ENCODE peak calls at places on chromosome 5, in six cellular contexts. K, R, G, U, S and D are unnamed samples.

GRCh38 chr5:159316519-159317383 is 13.5 kb downstream of the IL12B start:
- DNase-seq in K (no peak), R (peak), G (peak), U (peak), S (peak), D (no peak)

GRCh38 chr5:37717613-37718431 is 122.0 kb downstream of the GDNF start:
- DNase-seq in K (no peak), R (peak), G (peak), U (peak), S (no peak), D (no peak)

GRCh38 chr5:59685131-59685530 is 208.4 kb downstream of the PDE4D start:
- DNase-seq in K (no peak), R (no peak), G (no peak), U (no peak), S (no peak), D (no peak)

GRCh38 chr5:159943331-159943730 is 27.0 kb downstream of the ADRA1B start:
- DNase-seq in K (no peak), R (peak), G (no peak), U (no peak), S (no peak), D (no peak)

GRCh38 chr5:75536694-75537360 is 25.1 kb downstream of the POLK start:
- DNase-seq in K (no peak), R (no peak), G (no peak), U (no peak), S (no peak), D (no peak)

GRCh38 chr5:82772281-82772680 is 304.9 kb downstream of the TMEM167A start:
- DNase-seq in K (no peak), R (no peak), G (no peak), U (no peak), S (no peak), D (no peak)

GRCh38 chr5:7955476-7955875 is 86.5 kb downstream of the MTRR start:
- DNase-seq in K (no peak), R (no peak), G (no peak), U (no peak), S (no peak), D (no peak)

GRCh38 chr5:73317523-73317922 is 131.1 kb downstream of the FOXD1 start:
- DNase-seq in K (no peak), R (no peak), G (no peak), U (no peak), S (no peak), D (no peak)

GRCh38 chr5:149211566-149211965 is 60.1 kb upstream of the AFAP1L1 start:
- DNase-seq in K (no peak), R (no peak), G (peak), U (no peak), S (no peak), D (no peak)

GRCh38 chr5:179263391-179264052 is 81.7 kb downstream of the ADAMTS2 start:
- DNase-seq in K (peak), R (no peak), G (no peak), U (no peak), S (no peak), D (no peak)

GRCh38 chr5:90473321-90474234 is 993 bp downstream of the MBLAC2 start:
- DNase-seq in K (no peak), R (peak), G (peak), U (peak), S (no peak), D (peak)

GRCh38 chr5:60535198-60535597 is 164.8 kb downstream of the DEPDC1B start:
- DNase-seq in K (no peak), R (no peak), G (no peak), U (no peak), S (no peak), D (no peak)

GRCh38 chr5:41856644-41857491 is 13.4 kb downstream of the OXCT1 start:
- DNase-seq in K (no peak), R (peak), G (peak), U (peak), S (peak), D (no peak)

GRCh38 chr5:40124367-40124766 is 555.3 kb upstream of the PTGER4 start:
- DNase-seq in K (no peak), R (no peak), G (no peak), U (no peak), S (no peak), D (no peak)

GRCh38 chr5:57828221-57828620 is 345.6 kb upstream of the ACTBL2 start:
- DNase-seq in K (no peak), R (no peak), G (peak), U (no peak), S (no peak), D (no peak)

GRCh38 chr5:177405805-177406204 is 3.6 kb downstream of the F12 start:
- DNase-seq in K (peak), R (no peak), G (no peak), U (no peak), S (no peak), D (peak)

GRCh38 chr5:56564451-56565223 is 250.7 kb upstream of the MAP3K1 start:
- DNase-seq in K (no peak), R (no peak), G (peak), U (no peak), S (no peak), D (no peak)

GRCh38 chr5:141747646-141748229 is 65.7 kb upstream of the ARAP3 start:
- DNase-seq in K (no peak), R (no peak), G (no peak), U (no peak), S (no peak), D (no peak)

GRCh38 chr5:147616401-147616800 is 106.5 kb upstream of the DPYSL3 start:
- DNase-seq in K (no peak), R (no peak), G (peak), U (no peak), S (no peak), D (no peak)

GRCh38 chr5:1420211-1421195 is 24.7 kb downstream of the SLC6A3 start:
- DNase-seq in K (no peak), R (peak), G (no peak), U (no peak), S (no peak), D (peak)

GRCh38 chr5:33411498-33411897 is 29.3 kb upstream of the TARS1 start:
- DNase-seq in K (no peak), R (no peak), G (no peak), U (no peak), S (no peak), D (no peak)

GRCh38 chr5:154756871-154757646 is 1.9 kb downstream of the LARP1 start:
- DNase-seq in K (peak), R (peak), G (peak), U (peak), S (peak), D (no peak)

GRCh38 chr5:144390133-144390532 is 219.5 kb downstream of the KCTD16 start:
- DNase-seq in K (no peak), R (peak), G (peak), U (no peak), S (no peak), D (no peak)

GRCh38 chr5:153147891-153148623 is 342.4 kb upstream of the GRIA1 start:
- DNase-seq in K (no peak), R (peak), G (peak), U (peak), S (no peak), D (no peak)

GRCh38 chr5:675876-676698 is 17.1 kb downstream of the TPPP start:
- DNase-seq in K (peak), R (peak), G (no peak), U (no peak), S (no peak), D (no peak)

GRCh38 chr5:59037453-59038168 is 454.7 kb downstream of the RAB3C start:
- DNase-seq in K (no peak), R (no peak), G (no peak), U (no peak), S (no peak), D (no peak)

GRCh38 chr5:137300411-137301240 is 198.5 kb downstream of the SPOCK1 start:
- DNase-seq in K (no peak), R (no peak), G (peak), U (no peak), S (no peak), D (no peak)

GRCh38 chr5:26948921-26949320 is 89.5 kb downstream of the CDH9 start:
- DNase-seq in K (no peak), R (no peak), G (no peak), U (no peak), S (no peak), D (no peak)

GRCh38 chr5:170861855-170862766 is at the start of gene RANBP17:
- DNase-seq in K (peak), R (peak), G (peak), U (peak), S (no peak), D (no peak)

GRCh38 chr5:74766348-74766886 is 500 bp downstream of the GFM2 start:
- DNase-seq in K (no peak), R (no peak), G (peak), U (no peak), S (no peak), D (no peak)

GRCh38 chr5:129903466-129904101 is 681 bp upstream of the CHSY3 start:
- DNase-seq in K (no peak), R (no peak), G (no peak), U (no peak), S (no peak), D (no peak)

DNA sequence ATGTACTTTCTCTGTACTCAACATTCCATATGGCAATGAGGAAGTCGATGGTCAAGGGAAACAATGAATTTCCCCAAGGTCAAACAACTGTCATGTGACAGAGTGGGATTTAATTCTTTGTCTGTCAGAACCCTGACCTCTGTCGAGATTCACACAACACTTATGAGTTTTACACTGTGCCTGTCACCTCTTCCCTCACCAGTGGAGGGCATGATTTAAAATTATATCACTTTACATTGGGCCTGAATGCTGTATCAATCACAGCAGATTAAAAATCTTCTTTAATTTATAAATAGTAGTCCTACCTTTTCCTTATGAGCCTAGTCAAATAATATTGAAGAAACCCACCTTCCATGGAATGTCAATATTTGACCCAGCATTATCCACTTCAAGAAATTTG is 276.7 kb downstream of the CDH10 start:
- DNase-seq in K (no peak), R (no peak), G (no peak), U (no peak), S (no peak), D (no peak)
- TF ChIP-seq CTCF in K (no peak), R (peak), G (no peak), U (no peak), S (no peak), D (no peak)

GRCh38 chr5:175714686-175715085 is 56.8 kb downstream of the HRH2 start:
- DNase-seq in K (no peak), R (no peak), G (no peak), U (no peak), S (no peak), D (peak)

GRCh38 chr5:175715627-175716522 is 58.0 kb downstream of the HRH2 start:
- DNase-seq in K (no peak), R (peak), G (no peak), U (no peak), S (no peak), D (peak)

GRCh38 chr5:175713930-175714329 is 56.1 kb downstream of the HRH2 start:
- DNase-seq in K (no peak), R (no peak), G (no peak), U (no peak), S (no peak), D (peak)

GRCh38 chr5:175717837-175718236 is 60.0 kb downstream of the HRH2 start:
- DNase-seq in K (no peak), R (no peak), G (no peak), U (no peak), S (no peak), D (no peak)

DNA sequence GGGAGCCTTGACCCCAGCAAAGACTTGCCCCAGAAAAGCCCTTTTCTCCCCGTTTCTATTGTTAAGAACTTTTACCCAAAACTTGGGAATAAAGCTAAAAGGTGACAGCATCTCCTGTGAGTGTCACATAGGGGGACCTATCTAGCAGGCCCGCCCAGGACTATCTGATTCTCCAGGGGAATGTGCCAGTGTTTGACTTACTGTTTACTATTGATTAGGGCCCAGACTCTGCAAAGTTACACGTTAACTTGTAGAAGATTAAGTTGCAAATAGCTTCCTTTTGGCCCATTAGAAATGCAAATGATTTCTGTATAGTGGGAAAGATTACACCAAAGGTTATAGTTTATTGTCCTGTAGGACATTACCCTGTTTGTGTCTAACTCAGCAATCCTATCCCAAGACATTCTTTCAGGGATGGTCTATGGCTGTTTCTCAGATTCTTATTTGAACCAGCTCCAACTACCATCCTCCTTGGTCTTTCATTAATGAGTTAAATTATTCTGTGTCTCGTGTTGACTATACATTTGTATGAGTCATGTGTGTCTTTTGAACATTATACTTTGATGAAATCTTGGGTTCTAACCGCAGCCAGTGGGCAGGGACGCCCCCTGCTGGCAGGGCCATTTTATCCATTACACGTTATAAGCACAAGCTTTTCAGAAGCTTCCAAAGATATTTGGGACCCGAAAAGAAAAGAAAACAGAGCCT is 60.7 kb downstream of the HRH2 start:
- DNase-seq in K (peak), R (peak), G (peak), U (peak), S (peak), D (no peak)
- TF ChIP-seq CTCF in K (peak), R (peak), G (peak), U (peak), S (peak), D (peak)

DNA sequence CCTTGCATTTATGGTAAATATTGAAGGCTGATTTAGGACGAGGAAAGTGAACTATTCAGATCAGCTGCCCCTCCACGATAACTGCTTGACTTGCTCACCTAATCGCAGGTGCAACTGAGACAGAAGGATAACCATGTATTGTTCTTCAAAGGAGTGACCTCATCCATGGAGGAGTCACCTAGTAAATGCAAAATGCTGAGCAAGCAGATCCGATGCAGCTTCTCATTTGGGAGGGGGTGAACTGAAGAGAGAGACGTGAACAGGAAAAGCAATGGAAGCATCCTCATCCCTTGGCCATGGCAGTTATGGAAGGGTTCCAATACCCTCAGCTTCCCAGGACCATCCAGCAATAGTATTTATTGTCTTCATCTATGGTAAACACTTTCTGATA is 47.5 kb downstream of the RASGRF2 start:
- DNase-seq in K (no peak), R (no peak), G (no peak), U (no peak), S (no peak), D (no peak)
- TF ChIP-seq CTCF in K (no peak), R (no peak), G (no peak), U (no peak), S (no peak), D (no peak)

GRCh38 chr5:132591140-132591539 is 34.4 kb downstream of the RAD50 start:
- DNase-seq in K (no peak), R (no peak), G (peak), U (no peak), S (no peak), D (no peak)
- TF ChIP-seq CTCF in K (no peak), R (no peak), G (no peak), U (no peak), S (no peak), D (no peak)

GRCh38 chr5:5351288-5352089 is 71.0 kb upstream of the ICE1 start:
- DNase-seq in K (no peak), R (no peak), G (no peak), U (peak), S (no peak), D (no peak)

GRCh38 chr5:5347442-5347841 is 75.0 kb upstream of the ICE1 start:
- DNase-seq in K (no peak), R (no peak), G (no peak), U (no peak), S (no peak), D (no peak)

GRCh38 chr5:5350101-5350500 is 72.4 kb upstream of the ICE1 start:
- DNase-seq in K (no peak), R (no peak), G (no peak), U (peak), S (no peak), D (no peak)

GRCh38 chr5:5348576-5348975 is 73.9 kb upstream of the ICE1 start:
- DNase-seq in K (no peak), R (no peak), G (no peak), U (no peak), S (no peak), D (no peak)

DNA sequence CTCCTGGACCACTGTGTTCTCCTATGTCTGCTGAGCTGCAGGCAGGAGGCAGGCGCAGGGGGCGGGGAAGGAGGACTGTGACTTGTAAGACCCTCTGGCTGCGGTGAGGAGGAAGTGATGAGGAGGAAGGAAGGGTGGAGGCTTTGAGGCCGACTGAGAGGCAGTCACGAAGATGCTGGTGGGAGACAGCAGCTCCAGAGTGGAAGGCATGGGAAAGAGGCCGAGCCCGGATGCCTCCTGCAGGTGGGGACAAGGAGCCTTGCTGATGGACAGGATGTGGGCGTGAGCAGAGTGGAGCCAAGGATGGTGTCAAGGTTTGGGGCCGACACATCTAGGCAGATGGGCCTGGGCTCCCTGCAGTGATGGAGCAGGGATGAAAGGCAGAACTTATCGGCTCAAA is 74.3 kb upstream of the ICE1 start:
- DNase-seq in K (no peak), R (no peak), G (no peak), U (no peak), S (no peak), D (no peak)
- TF ChIP-seq CTCF in K (no peak), R (peak), G (no peak), U (no peak), S (no peak), D (no peak)

GRCh38 chr5:19608434-19608833 is 379.6 kb downstream of the CDH18 start:
- DNase-seq in K (no peak), R (no peak), G (peak), U (no peak), S (no peak), D (no peak)
- TF ChIP-seq CTCF in K (peak), R (peak), G (peak), U (peak), S (no peak), D (no peak)

DNA sequence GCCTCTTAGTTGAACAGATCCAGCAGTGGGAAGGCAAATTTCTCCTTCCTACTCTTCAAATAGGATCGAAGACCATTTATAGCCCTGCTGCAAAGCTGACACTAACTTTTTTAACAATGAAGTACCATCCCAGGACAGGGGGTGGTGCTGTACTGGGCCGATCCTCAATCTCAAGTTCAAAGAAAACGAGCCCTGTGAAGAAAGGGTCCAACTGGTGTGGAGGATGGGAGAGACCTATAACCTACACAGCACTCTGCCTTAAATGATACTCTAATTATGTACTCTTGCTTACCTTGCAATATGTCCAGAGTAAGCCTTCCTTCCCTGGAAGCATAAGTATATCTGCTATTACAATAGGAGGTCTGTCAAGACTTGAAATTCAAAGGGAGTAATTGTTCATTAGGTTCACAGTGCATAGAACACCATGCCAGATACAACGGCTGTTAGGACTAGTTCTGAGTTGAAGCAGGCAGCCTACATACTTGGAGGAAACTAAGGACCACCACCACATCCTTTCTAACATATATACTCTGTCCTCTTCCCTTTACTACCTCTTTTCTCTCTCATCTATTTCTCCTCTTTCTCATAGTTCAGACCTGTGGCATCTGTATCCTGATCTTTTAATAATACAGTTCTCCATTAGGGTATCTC is 6.2 kb downstream of the ETF1 start:
- DNase-seq in K (no peak), R (no peak), G (no peak), U (no peak), S (no peak), D (no peak)
- TF ChIP-seq CTCF in K (peak), R (peak), G (peak), U (peak), S (no peak), D (peak)

GRCh38 chr5:126780165-126780827 is 3.4 kb downstream of the LMNB1 start:
- DNase-seq in K (no peak), R (peak), G (peak), U (no peak), S (peak), D (no peak)
- TF ChIP-seq CTCF in K (peak), R (peak), G (peak), U (peak), S (peak), D (peak)